ENCODE peak calls at places on chromosomes 3 and 15, in four cellular contexts. One of them, this sample, is unnamed.

GRCh38 chr3:136194409-136195257 is 1.5 kb downstream of the MSL2 start:
- DNase-seq in KG1: no peak
- DNase-seq in HS-5: no peak
- DNase-seq in GM04504: no peak
- DNase-seq in this sample: no peak

GRCh38 chr3:141320399-141321108 is 47.8 kb upstream of the ZBTB38 start:
- DNase-seq in KG1: no peak
- DNase-seq in GM04504: no peak
- DNase-seq in HS-5: no peak
- DNase-seq in this sample: no peak

GRCh38 chr3:59749291-59749690 is 699.5 kb upstream of the CFAP20DC start:
- DNase-seq in KG1: no peak
- DNase-seq in HS-5: no peak
- DNase-seq in GM04504: no peak
- DNase-seq in this sample: no peak

GRCh38 chr3:118991775-118992174 is 42.9 kb downstream of the IGSF11 start:
- DNase-seq in KG1: no peak
- DNase-seq in HS-5: no peak
- DNase-seq in GM04504: no peak
- DNase-seq in this sample: no peak

GRCh38 chr15:92921215-92922131 is 21.3 kb downstream of the CHD2 start:
- DNase-seq in KG1: no peak
- DNase-seq in GM04504: no peak
- DNase-seq in HS-5: no peak
- DNase-seq in this sample: no peak

GRCh38 chr15:38768970-38769369 is 204.4 kb upstream of the RASGRP1 start:
- DNase-seq in GM04504: no peak
- DNase-seq in HS-5: no peak
- DNase-seq in KG1: no peak
- DNase-seq in this sample: no peak

GRCh38 chr3:172515130-172515918 is 7.9 kb downstream of the TNFSF10 start:
- DNase-seq in HS-5: no peak
- DNase-seq in KG1: no peak
- DNase-seq in GM04504: no peak
- DNase-seq in this sample: no peak

GRCh38 chr15:77527831-77528231 is 104.9 kb downstream of the LINGO1 start:
- DNase-seq in KG1: no peak
- DNase-seq in HS-5: no peak
- DNase-seq in GM04504: no peak
- DNase-seq in this sample: no peak

GRCh38 chr15:38894260-38894948 is 329.8 kb upstream of the RASGRP1 start:
- DNase-seq in HS-5: peak; percentile 87
- DNase-seq in KG1: no peak
- DNase-seq in GM04504: peak; percentile 86
- DNase-seq in this sample: peak; percentile 96

GRCh38 chr3:187987919-187988318 is 166.0 kb upstream of the LPP start:
- DNase-seq in KG1: no peak
- DNase-seq in GM04504: no peak
- DNase-seq in HS-5: no peak
- DNase-seq in this sample: no peak

GRCh38 chr15:101526442-101526841 is 36.9 kb upstream of the PCSK6 start:
- DNase-seq in HS-5: no peak
- DNase-seq in GM04504: no peak
- DNase-seq in KG1: no peak
- DNase-seq in this sample: no peak

GRCh38 chr3:4320453-4320852 is 17.3 kb downstream of the SETMAR start:
- DNase-seq in KG1: no peak
- DNase-seq in HS-5: no peak
- DNase-seq in GM04504: peak; percentile 11
- DNase-seq in this sample: no peak

GRCh38 chr15:68678746-68679145 is 100.0 kb downstream of the CORO2B start:
- DNase-seq in HS-5: no peak
- DNase-seq in KG1: no peak
- DNase-seq in GM04504: no peak
- DNase-seq in this sample: no peak

GRCh38 chr15:57079446-57079845 is 161.0 kb downstream of the TCF12 start:
- DNase-seq in HS-5: no peak
- DNase-seq in GM04504: no peak
- DNase-seq in KG1: no peak
- DNase-seq in this sample: no peak

GRCh38 chr15:77499087-77499765 is 78.5 kb downstream of the HMG20A start:
- DNase-seq in GM04504: no peak
- DNase-seq in KG1: no peak
- DNase-seq in HS-5: no peak
- DNase-seq in this sample: no peak

GRCh38 chr15:85702321-85703230 is 92.1 kb downstream of the KLHL25 start:
- DNase-seq in HS-5: no peak
- DNase-seq in KG1: no peak
- DNase-seq in GM04504: no peak
- DNase-seq in this sample: no peak

GRCh38 chr15:38401716-38402115 is 52.2 kb upstream of the FAM98B start:
- DNase-seq in HS-5: no peak
- DNase-seq in GM04504: no peak
- DNase-seq in KG1: no peak
- DNase-seq in this sample: no peak

GRCh38 chr3:24451461-24452099 is 43.1 kb downstream of the THRB start:
- DNase-seq in GM04504: no peak
- DNase-seq in KG1: no peak
- DNase-seq in HS-5: no peak
- DNase-seq in this sample: no peak

GRCh38 chr3:4722103-4722502 is 229.0 kb downstream of the ITPR1 start:
- DNase-seq in GM04504: no peak
- DNase-seq in HS-5: peak; percentile 34
- DNase-seq in KG1: no peak
- DNase-seq in this sample: no peak

GRCh38 chr3:97278506-97278905 is 464.1 kb downstream of the EPHA6 start:
- DNase-seq in HS-5: no peak
- DNase-seq in KG1: no peak
- DNase-seq in GM04504: no peak
- DNase-seq in this sample: no peak